ENCODE peak calls at places on chromosome 5, in five cellular contexts. One of them, this sample, is unnamed.

GRCh38 chr5:155056644-155057269 is 43.2 kb downstream of the KIF4B start:
- DNase-seq in SW480: no peak
- DNase-seq in MM.1S: no peak
- DNase-seq in stimulated activated CD4-positive, alpha-beta T cell treated with anti-CD3 and anti-CD28 coated beads, Interleukin-12 subunit alpha, Interleukin-12 subunit beta, amount 100 ng/mL, for 4 hours: no peak
- DNase-seq in memory B cell: no peak
- DNase-seq in this sample: no peak

GRCh38 chr5:154308457-154309360 is 118.2 kb downstream of the GALNT10 start:
- DNase-seq in MM.1S: no peak
- DNase-seq in SW480: no peak
- DNase-seq in memory B cell: no peak
- DNase-seq in stimulated activated CD4-positive, alpha-beta T cell treated with anti-CD3 and anti-CD28 coated beads, Interleukin-12 subunit alpha, Interleukin-12 subunit beta, amount 100 ng/mL, for 4 hours: no peak
- DNase-seq in this sample: no peak

GRCh38 chr5:173919443-173919842 is 31.3 kb downstream of the CPEB4 start:
- DNase-seq in SW480: peak; percentile 73
- DNase-seq in stimulated activated CD4-positive, alpha-beta T cell treated with anti-CD3 and anti-CD28 coated beads, Interleukin-12 subunit alpha, Interleukin-12 subunit beta, amount 100 ng/mL, for 4 hours: no peak
- DNase-seq in memory B cell: no peak
- DNase-seq in MM.1S: no peak
- DNase-seq in this sample: no peak

GRCh38 chr5:178370102-178370501 is 137.5 kb upstream of the PHYKPL start:
- DNase-seq in stimulated activated CD4-positive, alpha-beta T cell treated with anti-CD3 and anti-CD28 coated beads, Interleukin-12 subunit alpha, Interleukin-12 subunit beta, amount 100 ng/mL, for 4 hours: no peak
- DNase-seq in MM.1S: no peak
- DNase-seq in SW480: no peak
- DNase-seq in memory B cell: no peak
- DNase-seq in this sample: no peak

GRCh38 chr5:177092178-177093081 is 5.7 kb downstream of the FGFR4 start:
- DNase-seq in memory B cell: no peak
- DNase-seq in MM.1S: no peak
- DNase-seq in stimulated activated CD4-positive, alpha-beta T cell treated with anti-CD3 and anti-CD28 coated beads, Interleukin-12 subunit alpha, Interleukin-12 subunit beta, amount 100 ng/mL, for 4 hours: no peak
- DNase-seq in SW480: no peak
- DNase-seq in this sample: no peak

GRCh38 chr5:9557696-9558095 is 11.8 kb upstream of the SEMA5A start:
- DNase-seq in memory B cell: no peak
- DNase-seq in stimulated activated CD4-positive, alpha-beta T cell treated with anti-CD3 and anti-CD28 coated beads, Interleukin-12 subunit alpha, Interleukin-12 subunit beta, amount 100 ng/mL, for 4 hours: no peak
- DNase-seq in MM.1S: no peak
- DNase-seq in SW480: no peak
- DNase-seq in this sample: no peak

GRCh38 chr5:96476654-96477053 is 43.6 kb upstream of the PCSK1 start:
- DNase-seq in stimulated activated CD4-positive, alpha-beta T cell treated with anti-CD3 and anti-CD28 coated beads, Interleukin-12 subunit alpha, Interleukin-12 subunit beta, amount 100 ng/mL, for 4 hours: no peak
- DNase-seq in SW480: no peak
- DNase-seq in memory B cell: no peak
- DNase-seq in MM.1S: no peak
- DNase-seq in this sample: no peak

GRCh38 chr5:73709536-73710129 is 83.6 kb downstream of the ARHGEF28 start:
- DNase-seq in memory B cell: no peak
- DNase-seq in SW480: no peak
- DNase-seq in stimulated activated CD4-positive, alpha-beta T cell treated with anti-CD3 and anti-CD28 coated beads, Interleukin-12 subunit alpha, Interleukin-12 subunit beta, amount 100 ng/mL, for 4 hours: no peak
- DNase-seq in MM.1S: no peak
- DNase-seq in this sample: no peak

GRCh38 chr5:125424374-125424773 is 677.9 kb upstream of the ZNF608 start:
- DNase-seq in stimulated activated CD4-positive, alpha-beta T cell treated with anti-CD3 and anti-CD28 coated beads, Interleukin-12 subunit alpha, Interleukin-12 subunit beta, amount 100 ng/mL, for 4 hours: no peak
- DNase-seq in SW480: no peak
- DNase-seq in memory B cell: no peak
- DNase-seq in MM.1S: no peak
- DNase-seq in this sample: no peak

GRCh38 chr5:83516361-83516760 is 44.8 kb downstream of the VCAN start:
- DNase-seq in stimulated activated CD4-positive, alpha-beta T cell treated with anti-CD3 and anti-CD28 coated beads, Interleukin-12 subunit alpha, Interleukin-12 subunit beta, amount 100 ng/mL, for 4 hours: no peak
- DNase-seq in MM.1S: no peak
- DNase-seq in memory B cell: no peak
- DNase-seq in SW480: no peak
- DNase-seq in this sample: no peak

GRCh38 chr5:34598177-34598794 is 57.8 kb upstream of the RAI14 start:
- DNase-seq in MM.1S: no peak
- DNase-seq in SW480: no peak
- DNase-seq in memory B cell: no peak
- DNase-seq in stimulated activated CD4-positive, alpha-beta T cell treated with anti-CD3 and anti-CD28 coated beads, Interleukin-12 subunit alpha, Interleukin-12 subunit beta, amount 100 ng/mL, for 4 hours: no peak
- DNase-seq in this sample: no peak

GRCh38 chr5:81633471-81633870 is 117.4 kb downstream of the SSBP2 start:
- DNase-seq in stimulated activated CD4-positive, alpha-beta T cell treated with anti-CD3 and anti-CD28 coated beads, Interleukin-12 subunit alpha, Interleukin-12 subunit beta, amount 100 ng/mL, for 4 hours: no peak
- DNase-seq in memory B cell: no peak
- DNase-seq in MM.1S: no peak
- DNase-seq in SW480: no peak
- DNase-seq in this sample: no peak

GRCh38 chr5:199821-200645 is 8.7 kb downstream of the LRRC14B start:
- DNase-seq in SW480: no peak
- DNase-seq in memory B cell: no peak
- DNase-seq in stimulated activated CD4-positive, alpha-beta T cell treated with anti-CD3 and anti-CD28 coated beads, Interleukin-12 subunit alpha, Interleukin-12 subunit beta, amount 100 ng/mL, for 4 hours: no peak
- DNase-seq in MM.1S: no peak
- DNase-seq in this sample: no peak

GRCh38 chr5:68544656-68545565 is 329.4 kb downstream of the PIK3R1 start:
- DNase-seq in MM.1S: no peak
- DNase-seq in memory B cell: no peak
- DNase-seq in stimulated activated CD4-positive, alpha-beta T cell treated with anti-CD3 and anti-CD28 coated beads, Interleukin-12 subunit alpha, Interleukin-12 subunit beta, amount 100 ng/mL, for 4 hours: no peak
- DNase-seq in SW480: peak; percentile 5
- DNase-seq in this sample: no peak

GRCh38 chr5:142872795-142873194 is 102.6 kb downstream of the ARHGAP26 start:
- DNase-seq in stimulated activated CD4-positive, alpha-beta T cell treated with anti-CD3 and anti-CD28 coated beads, Interleukin-12 subunit alpha, Interleukin-12 subunit beta, amount 100 ng/mL, for 4 hours: no peak
- DNase-seq in MM.1S: no peak
- DNase-seq in memory B cell: no peak
- DNase-seq in SW480: peak; percentile 93
- DNase-seq in this sample: no peak

GRCh38 chr5:33800221-33800950 is 91.4 kb downstream of the ADAMTS12 start:
- DNase-seq in stimulated activated CD4-positive, alpha-beta T cell treated with anti-CD3 and anti-CD28 coated beads, Interleukin-12 subunit alpha, Interleukin-12 subunit beta, amount 100 ng/mL, for 4 hours: no peak
- DNase-seq in SW480: no peak
- DNase-seq in MM.1S: no peak
- DNase-seq in memory B cell: no peak
- DNase-seq in this sample: no peak

GRCh38 chr5:74953961-74954720 is 88.0 kb upstream of the FAM169A start:
- DNase-seq in memory B cell: no peak
- DNase-seq in MM.1S: no peak
- DNase-seq in SW480: no peak
- DNase-seq in stimulated activated CD4-positive, alpha-beta T cell treated with anti-CD3 and anti-CD28 coated beads, Interleukin-12 subunit alpha, Interleukin-12 subunit beta, amount 100 ng/mL, for 4 hours: no peak
- DNase-seq in this sample: no peak

GRCh38 chr5:54717870-54718269 is 200.3 kb downstream of the SNX18 start:
- DNase-seq in stimulated activated CD4-positive, alpha-beta T cell treated with anti-CD3 and anti-CD28 coated beads, Interleukin-12 subunit alpha, Interleukin-12 subunit beta, amount 100 ng/mL, for 4 hours: peak; percentile 2
- DNase-seq in memory B cell: no peak
- DNase-seq in SW480: no peak
- DNase-seq in MM.1S: no peak
- DNase-seq in this sample: no peak

This sample was measured in stimulated activated naive B cell treated with anti-CD40 and anti-IgM and Interleukin-4, amounts not matched to agents 10 μg/mL and 1 μg/mL and 100 μg/mL, for 72 hours.